ENCODE peak calls at places on chromosomes 5 and 9, in four cellular contexts. N is brain microvascular endothelial cell, T is keratinocyte, Z is Panc1. S is an unnamed sample.

GRCh38 chr9:70044450-70045307 is 1.0 kb downstream of the MAMDC2 start:
- DNase-seq in T (no peak), N (peak; percentile 61), Z (no peak), S (no peak)

GRCh38 chr9:89701221-89701798 is 96.5 kb downstream of the GADD45G start:
- DNase-seq in T (no peak), Z (no peak), N (no peak), S (no peak)

GRCh38 chr9:135533674-135534073 is 12.3 kb upstream of the OBP2A start:
- DNase-seq in N (no peak), T (no peak), Z (no peak), S (no peak)

GRCh38 chr5:144139586-144139985 is 30.9 kb downstream of the YIPF5 start:
- DNase-seq in N (peak; percentile 31), T (no peak), Z (no peak), S (no peak)

GRCh38 chr5:145981612-145982571 is 45.5 kb downstream of the SH3RF2 start:
- DNase-seq in Z (no peak), N (no peak), T (no peak), S (no peak)

GRCh38 chr5:160930361-160930760 is 78.3 kb upstream of the ATP10B start:
- DNase-seq in T (no peak), N (no peak), Z (no peak), S (no peak)

GRCh38 chr5:132500931-132501628 is 10.5 kb upstream of the IRF1 start:
- DNase-seq in Z (no peak), T (no peak), N (no peak), S (no peak)

GRCh38 chr5:137750436-137750835 is 3.7 kb downstream of the HNRNPA0 start:
- DNase-seq in T (no peak), N (no peak), Z (no peak), S (no peak)

GRCh38 chr9:92501671-92502393 is 19.5 kb upstream of the ASPN start:
- DNase-seq in N (no peak), T (peak; percentile 45), Z (peak; percentile 10), S (no peak)

GRCh38 chr5:34499001-34499734 is 157.0 kb upstream of the RAI14 start:
- DNase-seq in T (no peak), N (peak; percentile 71), Z (peak; percentile 66), S (peak; percentile 72)

GRCh38 chr9:137167752-137168574 is 1.9 kb downstream of the LRRC26 start:
- DNase-seq in T (no peak), N (no peak), Z (no peak), S (no peak)

GRCh38 chr9:17531642-17532254 is 47.1 kb upstream of the SH3GL2 start:
- DNase-seq in T (peak; percentile 4), N (peak; percentile 74), Z (peak; percentile 7), S (no peak)

GRCh38 chr5:53080271-53080670 is 29.3 kb downstream of the MOCS2 start:
- DNase-seq in T (no peak), N (no peak), Z (no peak), S (no peak)

GRCh38 chr5:32051796-32052195 is 122.3 kb downstream of the GOLPH3 start:
- DNase-seq in N (no peak), Z (no peak), T (no peak), S (no peak)

GRCh38 chr9:137049544-137050449 is 3.8 kb upstream of the NPDC1 start:
- DNase-seq in N (no peak), Z (no peak), T (no peak), S (no peak)

GRCh38 chr5:84585218-84585617 is 200.5 kb upstream of the EDIL3 start:
- DNase-seq in Z (no peak), N (no peak), T (no peak), S (no peak)

GRCh38 chr5:57181151-57181550 is 7.3 kb downstream of the GPBP1 start:
- DNase-seq in N (no peak), Z (no peak), T (no peak), S (no peak)

GRCh38 chr5:140259509-140259908 is 43.4 kb downstream of the PFDN1 start:
- DNase-seq in N (no peak), T (peak; percentile 69), Z (no peak), S (no peak)

GRCh38 chr9:75229605-75230332 is 141.5 kb downstream of the OSTF1 start:
- DNase-seq in N (no peak), Z (no peak), T (peak; percentile 45), S (no peak)

GRCh38 chr9:83649080-83649479 is 26.1 kb downstream of the IDNK start:
- DNase-seq in N (peak; percentile 40), Z (peak; percentile 17), T (no peak), S (no peak)

GRCh38 chr9:88270398-88270797 is 117.8 kb upstream of the SPIN1 start:
- DNase-seq in N (no peak), Z (no peak), T (no peak), S (no peak)

GRCh38 chr5:62005551-62005950 is 300.5 kb upstream of the KIF2A start:
- DNase-seq in T (no peak), N (no peak), Z (no peak), S (no peak)

GRCh38 chr9:87336407-87336806 is 161.3 kb upstream of the DAPK1 start:
- DNase-seq in T (no peak), Z (no peak), N (no peak), S (no peak)

GRCh38 chr5:179275381-179275878 is 69.8 kb downstream of the ADAMTS2 start:
- DNase-seq in T (no peak), Z (no peak), N (no peak), S (no peak)

GRCh38 chr9:14346301-14346721 is 32.4 kb upstream of the NFIB start:
- DNase-seq in T (no peak), N (no peak), Z (no peak), S (no peak)
- H3K27me3 ChIP-seq in T (peaks cover 67% of the 10 kb centered on the region), N (peaks cover 62% of the 10 kb centered on the region), Z (no peaks in the 10 kb centered on the region), S (peaks cover 64% of the 10 kb centered on the region)

GRCh38 chr9:130891699-130892502 is 4.7 kb downstream of the QRFP start:
- DNase-seq in T (no peak), Z (no peak), N (no peak), S (no peak)

GRCh38 chr9:130895038-130895437 is 1.6 kb downstream of the QRFP start:
- DNase-seq in T (no peak), Z (no peak), N (no peak), S (no peak)

GRCh38 chr9:130892503-130893249 is 3.9 kb downstream of the QRFP start:
- DNase-seq in N (no peak), Z (no peak), T (no peak), S (no peak)

GRCh38 chr9:130894546-130894945 is 2.1 kb downstream of the QRFP start:
- DNase-seq in N (no peak), T (no peak), Z (no peak), S (no peak)

DNA sequence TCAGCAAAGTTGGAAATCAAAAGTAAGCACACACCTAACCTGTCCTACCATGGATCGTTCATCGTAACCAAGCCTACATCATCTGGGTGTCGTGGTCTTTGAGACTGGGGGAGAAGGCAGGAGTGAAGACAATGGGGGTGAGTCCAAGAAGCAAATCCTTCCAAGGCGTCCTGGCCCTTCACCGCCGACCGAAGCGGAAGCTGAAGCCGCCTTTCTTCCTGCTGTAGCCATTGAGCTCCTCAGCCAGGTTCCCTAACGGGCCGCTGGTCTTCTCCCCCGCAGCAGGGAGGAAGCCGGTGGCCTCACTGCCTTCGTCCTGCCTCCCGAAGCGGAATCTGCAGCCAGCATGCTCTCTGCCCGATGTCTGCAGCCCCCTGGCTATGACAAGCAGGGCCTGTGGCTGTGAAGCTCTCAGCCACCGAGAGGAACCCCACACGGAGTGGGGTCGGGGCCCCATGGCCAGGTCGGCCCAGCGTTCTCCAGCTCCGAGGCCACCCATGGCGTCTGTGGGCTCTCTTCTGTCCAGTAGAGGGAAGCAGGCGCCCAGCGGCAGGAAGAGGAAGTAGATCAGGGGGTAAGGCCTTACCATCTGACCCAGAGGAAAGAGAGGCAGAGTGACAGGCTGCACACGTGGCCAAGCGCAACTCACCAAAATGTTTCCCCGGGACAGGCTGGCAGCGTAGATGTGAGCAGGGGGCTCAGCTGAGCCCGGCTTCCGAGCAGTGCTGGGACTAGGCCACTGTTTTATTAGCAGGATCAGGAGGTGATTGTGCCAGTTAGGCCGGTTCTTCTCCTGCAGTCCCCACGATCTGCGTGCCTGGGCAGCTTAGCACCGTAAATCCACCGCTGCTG is 3.1 kb downstream of the QRFP start:
- DNase-seq in Z (no peak), T (no peak), N (no peak), S (no peak)
- TF ChIP-seq CTCF in Z (no peak), T (peak; percentile 44), N (peak; percentile 72), S (peak; percentile 40)

GRCh38 chr5:109920736-109921135 is 231.0 kb downstream of the MAN2A1 start:
- DNase-seq in Z (no peak), N (no peak), T (no peak), S (no peak)

GRCh38 chr5:109922396-109922995 is 232.8 kb downstream of the MAN2A1 start:
- DNase-seq in N (no peak), Z (no peak), T (no peak), S (no peak)

GRCh38 chr5:109917966-109918365 is 228.2 kb downstream of the MAN2A1 start:
- DNase-seq in T (no peak), Z (no peak), N (no peak), S (no peak)

GRCh38 chr5:109924708-109925107 is 235.0 kb downstream of the MAN2A1 start:
- DNase-seq in Z (no peak), N (no peak), T (no peak), S (no peak)

GRCh38 chr5:109921735-109922395 is 232.1 kb downstream of the MAN2A1 start:
- DNase-seq in Z (no peak), T (no peak), N (no peak), S (no peak)
- H3K4me3 ChIP-seq in Z (no peak overlapping the region), T (no peak overlapping the region), N (no peak overlapping the region), S (no peak overlapping the region)

GRCh38 chr5:1701194-1701593 is 98.4 kb downstream of the MRPL36 start:
- DNase-seq in Z (no peak), T (no peak), N (no peak), S (no peak)
- H3K27me3 ChIP-seq in Z (no peaks in the 10 kb centered on the region), T (no peaks in the 10 kb centered on the region), N (no peaks in the 10 kb centered on the region), S (peaks cover 2% of the 10 kb centered on the region)

GRCh38 chr9:117266855-117267497 is 147.9 kb downstream of the ASTN2 start:
- DNase-seq in Z (no peak), N (no peak), T (no peak), S (no peak)

GRCh38 chr9:117265253-117265652 is 149.6 kb downstream of the ASTN2 start:
- DNase-seq in N (no peak), Z (no peak), T (no peak), S (no peak)

GRCh38 chr9:117273612-117274011 is 141.2 kb downstream of the ASTN2 start:
- DNase-seq in T (no peak), N (no peak), Z (no peak), S (no peak)

DNA sequence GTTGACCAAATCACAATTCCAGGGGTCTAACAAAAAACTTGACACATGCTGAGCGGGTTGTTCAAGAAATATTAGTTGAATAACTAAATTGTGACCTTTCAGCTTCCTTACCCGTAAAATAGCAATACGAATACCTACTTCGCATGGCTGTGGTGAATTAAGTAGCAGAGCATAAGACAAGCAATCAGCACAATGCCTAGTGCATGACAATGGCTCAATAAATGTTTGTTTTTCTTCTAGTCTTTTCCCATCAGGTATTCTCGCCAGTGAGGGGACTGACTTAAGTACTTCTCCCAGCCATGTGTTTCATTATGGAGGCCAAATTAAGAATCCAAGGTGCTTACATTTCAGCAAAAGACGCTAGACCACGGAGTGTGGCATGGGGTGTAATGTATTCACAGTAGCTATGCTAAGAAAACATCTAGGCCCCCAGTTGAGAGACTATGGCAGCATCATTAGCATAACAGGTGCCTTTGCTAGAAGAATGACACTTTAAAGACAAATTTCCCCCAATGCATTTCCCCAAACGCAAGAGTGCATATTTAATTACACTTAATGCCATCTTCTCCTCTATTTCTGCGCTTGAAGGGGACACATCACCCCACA is 145.9 kb downstream of the ASTN2 start:
- DNase-seq in T (no peak), Z (no peak), N (no peak), S (no peak)
- TF ChIP-seq CTCF in T (no peak), Z (no peak), N (no peak), S (no peak)

GRCh38 chr9:114388764-114389375 is 1.1 kb upstream of the AKNA start:
- DNase-seq in Z (no peak), T (no peak), N (no peak), S (no peak)
- H3K4me3 ChIP-seq in Z (no peak overlapping the region), T (no peak overlapping the region), N (no peak overlapping the region), S (no peak overlapping the region)